ENCODE peak calls at places on chromosomes 12 and 14, in four cellular contexts. W, G, O and X are unnamed samples.

GRCh38 chr14:100406505-100407131 is 83.5 kb downstream of the SLC25A47 start:
- DNase-seq in W (no peak), G (peak), O (no peak), X (no peak)

GRCh38 chr12:49230176-49230575 is 34.7 kb upstream of the TUBA1C start:
- DNase-seq in W (no peak), G (no peak), O (no peak), X (no peak)

GRCh38 chr12:2647186-2647585 is 147.6 kb upstream of the FKBP4 start:
- DNase-seq in W (no peak), G (no peak), O (no peak), X (no peak)

GRCh38 chr14:61965030-61965745 is 203.0 kb downstream of the SNAPC1 start:
- DNase-seq in W (no peak), G (peak), O (peak), X (no peak)

GRCh38 chr14:77133718-77134338 is 7.8 kb downstream of the ZDHHC22 start:
- DNase-seq in W (peak), G (peak), O (peak), X (no peak)

GRCh38 chr12:1497161-1497560 is 97.2 kb downstream of the FBXL14 start:
- DNase-seq in W (no peak), G (no peak), O (no peak), X (no peak)

GRCh38 chr12:46790066-46790465 is 35.7 kb downstream of the SLC38A4 start:
- DNase-seq in W (no peak), G (no peak), O (no peak), X (no peak)

GRCh38 chr14:22012452-22012851 is 338.8 kb upstream of the OR4E1 start:
- DNase-seq in W (no peak), G (no peak), O (no peak), X (no peak)

GRCh38 chr12:30450872-30451271 is 244.8 kb downstream of the IPO8 start:
- DNase-seq in W (no peak), G (peak), O (no peak), X (no peak)

GRCh38 chr12:91181053-91181452 is 1.6 kb downstream of the DCN start:
- DNase-seq in W (no peak), G (no peak), O (no peak), X (no peak)

GRCh38 chr14:37579250-37579649 is 15.8 kb downstream of the FOXA1 start:
- DNase-seq in W (no peak), G (no peak), O (no peak), X (no peak)

GRCh38 chr14:71348394-71348793 is 441.1 kb downstream of the PCNX1 start:
- DNase-seq in W (no peak), G (no peak), O (no peak), X (no peak)

GRCh38 chr12:56839489-56840442 is 76.6 kb downstream of the HSD17B6 start:
- DNase-seq in W (peak), G (peak), O (peak), X (no peak)